ENCODE peak calls at places on chromosomes 16 and 17, in four cellular contexts. G is cardiac fibroblast, L is memory B cell, V is SW 1271. Q is an unnamed sample.

GRCh38 chr17:18184143-18185007 is 747 bp downstream of the ALKBH5 start:
- DNase-seq in G (peak), L (peak), V (peak), Q (no peak)

GRCh38 chr16:66846831-66847230 is 2.6 kb downstream of the CA7 start:
- DNase-seq in G (no peak), L (no peak), V (no peak), Q (no peak)

GRCh38 chr17:74760404-74761105 is 12.1 kb downstream of the NHERF1 start:
- DNase-seq in G (no peak), L (no peak), V (no peak), Q (no peak)

GRCh38 chr17:40564883-40565744 is at the start of gene CCR7:
- DNase-seq in G (no peak), L (peak), V (no peak), Q (no peak)

GRCh38 chr17:44345497-44346026 is 460 bp downstream of the GRN start:
- DNase-seq in G (peak), L (peak), V (peak), Q (peak)

GRCh38 chr16:80852261-80852872 is 48.0 kb upstream of the CDYL2 start:
- DNase-seq in G (peak), L (no peak), V (no peak), Q (no peak)

GRCh38 chr17:45948881-45949624 is 50.0 kb upstream of the STH start:
- DNase-seq in G (peak), L (peak), V (no peak), Q (no peak)

GRCh38 chr17:236641-237405 is 55.4 kb upstream of the DOC2B start:
- DNase-seq in G (no peak), L (no peak), V (no peak), Q (no peak)

GRCh38 chr17:77769215-77769614 is 189.3 kb upstream of the TNRC6C start:
- DNase-seq in G (no peak), L (no peak), V (no peak), Q (no peak)

GRCh38 chr16:56108724-56109123 is 82.6 kb upstream of the GNAO1 start:
- DNase-seq in G (no peak), L (no peak), V (no peak), Q (no peak)

GRCh38 chr17:6608321-6608720 is 32.2 kb downstream of the KIAA0753 start:
- DNase-seq in G (peak), L (no peak), V (no peak), Q (peak)

GRCh38 chr17:700504-701094 is 14.0 kb downstream of the VPS53 start:
- DNase-seq in G (peak), L (peak), V (peak), Q (no peak)

GRCh38 chr16:20844588-20844987 is 38.3 kb downstream of the REXO5 start:
- DNase-seq in G (no peak), L (no peak), V (no peak), Q (no peak)

GRCh38 chr16:27369806-27370205 is 32.2 kb upstream of the IL21R start:
- DNase-seq in G (peak), L (no peak), V (no peak), Q (no peak)

GRCh38 chr17:42676424-42677011 is at the start of gene PLEKHH3:
- DNase-seq in G (no peak), L (no peak), V (no peak), Q (no peak)

GRCh38 chr16:73196670-73197069 is 148.7 kb upstream of the ZFHX3 start:
- DNase-seq in G (peak), L (peak), V (peak), Q (peak)

GRCh38 chr17:31745964-31746650 is 112.9 kb downstream of the COPRS start:
- DNase-seq in G (no peak), L (no peak), V (no peak), Q (no peak)

GRCh38 chr17:29569245-29569950 is 897 bp downstream of the TP53I13 start:
- DNase-seq in G (peak), L (no peak), V (peak), Q (no peak)

GRCh38 chr17:65366102-65366844 is 195.2 kb downstream of the AXIN2 start:
- DNase-seq in G (no peak), L (no peak), V (no peak), Q (no peak)

GRCh38 chr16:75483222-75483621 is 12.0 kb downstream of the CHST6 start:
- DNase-seq in G (peak), L (no peak), V (no peak), Q (peak)

GRCh38 chr17:71188811-71189492 is 931.9 kb upstream of the SOX9 start:
- DNase-seq in G (peak), L (no peak), V (peak), Q (peak)